ENCODE peak calls at places on chromosome 13, in seven cellular contexts. C is cerebellum; Y is activated CD4-positive, alpha-beta memory T cell treated with anti-CD3 and anti-CD28 coated beads, Interleukin-2, amount 10 ng/mL, durations not matched to agents 7 days and 5 days; J is IMR-90; B is KG1; H is stimulated activated CD8-positive, alpha-beta memory T cell treated with anti-CD3 and anti-CD28 coated beads, Interleukin-12 subunit alpha, Interleukin-12 subunit beta, amount 100 ng/mL, for 4 hours; O is stimulated activated CD4-positive, alpha-beta T cell treated with anti-CD3 and anti-CD28 coated beads, TNF-alpha, amount 100 ng/mL, for 24 hours. A is an unnamed sample.

GRCh38 chr13:86877449-86877848 is 793.7 kb upstream of the SLITRK5 start:
- DNase-seq in B (no peak), J (no peak), O (no peak), H (no peak), Y (no peak), C (no peak), A (no peak)

GRCh38 chr13:65188691-65189090 is 2041.4 kb downstream of the PCDH9 start:
- DNase-seq in H (no peak), B (no peak), Y (no peak), C (no peak), O (no peak), J (no peak), A (no peak)

GRCh38 chr13:108226184-108226583 is 8.0 kb downstream of the ABHD13 start:
- DNase-seq in B (no peak), O (no peak), Y (no peak), C (no peak), J (no peak), H (no peak), A (no peak)

GRCh38 chr13:98580420-98580819 is 3.5 kb upstream of the STK24 start:
- DNase-seq in B (no peak), Y (no peak), H (no peak), J (no peak), C (no peak), O (no peak), A (no peak)

GRCh38 chr13:80463673-80464352 is 122.9 kb upstream of the SPRY2 start:
- DNase-seq in B (no peak), C (no peak), O (no peak), H (no peak), Y (no peak), J (no peak), A (no peak)

GRCh38 chr13:98482476-98483444 is 94.1 kb downstream of the STK24 start:
- DNase-seq in C (no peak), H (no peak), B (no peak), J (peak), Y (no peak), O (no peak), A (no peak)

GRCh38 chr13:113367020-113367560 is 3.2 kb upstream of the GRTP1 start:
- DNase-seq in H (no peak), Y (peak), J (no peak), C (no peak), B (no peak), O (no peak), A (no peak)

GRCh38 chr13:112943309-112944125 is 25.5 kb upstream of the MCF2L start:
- DNase-seq in C (peak), O (no peak), H (no peak), Y (peak), J (peak), B (no peak), A (peak)

GRCh38 chr13:107799001-107799400 is 416.3 kb downstream of the LIG4 start:
- DNase-seq in Y (no peak), H (no peak), B (no peak), O (no peak), C (no peak), J (peak), A (no peak)

GRCh38 chr13:44930907-44931676 is 58.2 kb downstream of the NUFIP1 start:
- DNase-seq in O (no peak), Y (no peak), J (no peak), B (no peak), H (no peak), C (no peak), A (no peak)

GRCh38 chr13:61989984-61990383 is 574.3 kb upstream of the PCDH20 start:
- DNase-seq in O (no peak), H (no peak), B (no peak), C (no peak), J (no peak), Y (no peak), A (no peak)

GRCh38 chr13:49241296-49241695 is 6.4 kb upstream of the CDADC1 start:
- DNase-seq in H (no peak), Y (no peak), B (no peak), C (no peak), J (no peak), O (no peak), A (no peak)

GRCh38 chr13:37656247-37656940 is 57.8 kb upstream of the POSTN start:
- DNase-seq in C (no peak), O (no peak), Y (no peak), B (no peak), J (peak), H (no peak), A (no peak)

GRCh38 chr13:48626077-48626449 is 27.7 kb upstream of the CYSLTR2 start:
- DNase-seq in O (no peak), H (no peak), B (no peak), C (no peak), J (peak), Y (no peak), A (no peak)

GRCh38 chr13:24217601-24218281 is 57.2 kb downstream of the SPATA13 start:
- DNase-seq in H (no peak), C (peak), J (no peak), O (no peak), Y (peak), B (no peak), A (no peak)

GRCh38 chr13:96089749-96090239 is at the start of gene HS6ST3:
- DNase-seq in B (no peak), C (peak), O (no peak), Y (no peak), J (no peak), H (no peak), A (no peak)

GRCh38 chr13:98411617-98412310 is 165.1 kb downstream of the STK24 start:
- DNase-seq in H (no peak), B (no peak), Y (no peak), C (no peak), O (no peak), J (no peak), A (no peak)

GRCh38 chr13:113928701-113929627 is 44.9 kb downstream of the C13orf46 start:
- DNase-seq in J (peak), C (peak), Y (no peak), H (no peak), O (no peak), B (no peak), A (peak)

GRCh38 chr13:40220299-40220935 is 446.0 kb downstream of the FOXO1 start:
- DNase-seq in J (no peak), O (no peak), C (no peak), B (no peak), Y (peak), H (no peak), A (no peak)

GRCh38 chr13:20186771-20187170 is 6.0 kb downstream of the GJB2 start:
- DNase-seq in B (no peak), J (no peak), Y (no peak), O (no peak), H (no peak), C (no peak), A (no peak)

GRCh38 chr13:47897411-47898050 is 103.5 kb downstream of the SUCLA2 start:
- DNase-seq in C (peak), B (no peak), H (no peak), O (no peak), Y (no peak), J (peak), A (no peak)

GRCh38 chr13:48186722-48187121 is 46.3 kb upstream of the ITM2B start:
- DNase-seq in H (no peak), C (no peak), O (no peak), Y (no peak), J (no peak), B (no peak), A (no peak)

GRCh38 chr13:109156181-109156935 is 526.9 kb downstream of the MYO16 start:
- DNase-seq in C (no peak), B (no peak), Y (no peak), J (peak), O (no peak), H (no peak), A (no peak)